ENCODE peak calls at places on chromosomes 13 and 19, in ten cellular contexts. F is cardiac muscle cell; E is CD8-positive, alpha-beta T cell; V is heart left ventricle; U is ascending aorta; N is tibial nerve; J is uterus; B is psoas muscle; G is colonic mucosa; Z is heart right ventricle. H is an unnamed sample.

GRCh38 chr13:40102854-40103253 is 447.4 kb downstream of the COG6 start:
- DNase-seq in F (no peak), E (peak; percentile 27), V (no peak), U (no peak), N (no peak), J (peak; percentile 32), B (no peak), G (no peak), Z (no peak), H (no peak)

GRCh38 chr19:2342656-2343288 is 14.3 kb downstream of the SPPL2B start:
- DNase-seq in F (no peak), E (no peak), V (no peak), U (no peak), N (no peak), J (no peak), B (no peak), G (no peak), Z (no peak), H (no peak)

GRCh38 chr13:33213024-33213795 is 72.3 kb downstream of the STARD13 start:
- DNase-seq in F (no peak), E (no peak), V (no peak), U (no peak), N (no peak), J (no peak), B (no peak), G (no peak), Z (no peak), H (no peak)

GRCh38 chr13:33110386-33110712 is 94.1 kb downstream of the KL start:
- DNase-seq in F (no peak), E (no peak), V (no peak), U (no peak), N (no peak), J (no peak), B (no peak), G (no peak), Z (no peak), H (no peak)

GRCh38 chr13:91664036-91664435 is 265.6 kb downstream of the GPC5 start:
- DNase-seq in F (no peak), E (no peak), V (no peak), U (no peak), N (no peak), J (no peak), B (no peak), G (no peak), Z (no peak), H (no peak)

GRCh38 chr13:110560606-110561334 is 752 bp downstream of the RAB20 start:
- DNase-seq in F (peak; percentile 69), E (no peak), V (peak; percentile 39), U (no peak), N (no peak), J (no peak), B (no peak), G (no peak), Z (peak; percentile 37), H (no peak)

GRCh38 chr19:43148233-43148632 is 38.1 kb downstream of the PSG5 start:
- DNase-seq in F (no peak), E (no peak), V (no peak), U (no peak), N (no peak), J (no peak), B (no peak), G (no peak), Z (no peak), H (no peak)

GRCh38 chr19:40596608-40597328 is 4.4 kb upstream of the LTBP4 start:
- DNase-seq in F (peak; percentile 84), E (no peak), V (peak; percentile 67), U (no peak), N (no peak), J (peak; percentile 78), B (peak; percentile 74), G (peak; percentile 54), Z (peak; percentile 69), H (no peak)

GRCh38 chr19:12379732-12380443 is 14.4 kb upstream of the ZNF442 start:
- DNase-seq in F (no peak), E (no peak), V (no peak), U (no peak), N (no peak), J (no peak), B (no peak), G (no peak), Z (no peak), H (no peak)

GRCh38 chr13:67574320-67575233 is 344.4 kb upstream of the PCDH9 start:
- DNase-seq in F (peak; percentile 15), E (no peak), V (no peak), U (no peak), N (no peak), J (no peak), B (no peak), G (no peak), Z (no peak), H (no peak)

GRCh38 chr19:46392252-46392801 is 21.0 kb downstream of the CCDC8 start:
- DNase-seq in F (no peak), E (no peak), V (no peak), U (no peak), N (no peak), J (no peak), B (no peak), G (no peak), Z (no peak), H (no peak)

GRCh38 chr13:83731113-83731512 is 151.2 kb downstream of the SLITRK1 start:
- DNase-seq in F (no peak), E (no peak), V (no peak), U (no peak), N (no peak), J (no peak), B (no peak), G (no peak), Z (no peak), H (no peak)

GRCh38 chr19:4052114-4052992 is 14.3 kb downstream of the ZBTB7A start:
- DNase-seq in F (no peak), E (no peak), V (peak; percentile 55), U (no peak), N (no peak), J (peak; percentile 47), B (peak; percentile 66), G (peak; percentile 90), Z (peak; percentile 56), H (no peak)

GRCh38 chr13:50798923-50799322 is 44.6 kb downstream of the DLEU7 start:
- DNase-seq in F (no peak), E (no peak), V (no peak), U (no peak), N (no peak), J (no peak), B (no peak), G (no peak), Z (no peak), H (no peak)

GRCh38 chr19:10422846-10423245 is 2.5 kb downstream of the PDE4A start:
- DNase-seq in F (no peak), E (peak; percentile 0), V (no peak), U (no peak), N (no peak), J (no peak), B (no peak), G (no peak), Z (no peak), H (no peak)

GRCh38 chr13:30216111-30216510 is 91.2 kb downstream of the KATNAL1 start:
- DNase-seq in F (no peak), E (no peak), V (no peak), U (no peak), N (no peak), J (no peak), B (no peak), G (no peak), Z (no peak), H (no peak)

GRCh38 chr13:109271991-109272454 is 514.4 kb downstream of the IRS2 start:
- DNase-seq in F (no peak), E (no peak), V (no peak), U (no peak), N (no peak), J (no peak), B (no peak), G (no peak), Z (no peak), H (no peak)

GRCh38 chr13:36966404-36966803 is 32.7 kb downstream of the ALG5 start:
- DNase-seq in F (no peak), E (no peak), V (no peak), U (no peak), N (no peak), J (no peak), B (no peak), G (no peak), Z (no peak), H (no peak)

GRCh38 chr13:73061478-73062275 is 2.9 kb downstream of the KLF5 start:
- DNase-seq in F (no peak), E (no peak), V (no peak), U (no peak), N (no peak), J (no peak), B (no peak), G (peak; percentile 60), Z (no peak), H (no peak)
- H3K4me3 ChIP-seq in F (no peak overlapping the region), E (no peak overlapping the region), V (no peak overlapping the region), U (no peak overlapping the region), N (peak overlapping the region; percentile 77), J (no peak overlapping the region), B (peak overlapping the region; percentile 76), G (peak overlapping the region; percentile 77), Z (peak overlapping the region; percentile 75), H (no peak overlapping the region)

DNA sequence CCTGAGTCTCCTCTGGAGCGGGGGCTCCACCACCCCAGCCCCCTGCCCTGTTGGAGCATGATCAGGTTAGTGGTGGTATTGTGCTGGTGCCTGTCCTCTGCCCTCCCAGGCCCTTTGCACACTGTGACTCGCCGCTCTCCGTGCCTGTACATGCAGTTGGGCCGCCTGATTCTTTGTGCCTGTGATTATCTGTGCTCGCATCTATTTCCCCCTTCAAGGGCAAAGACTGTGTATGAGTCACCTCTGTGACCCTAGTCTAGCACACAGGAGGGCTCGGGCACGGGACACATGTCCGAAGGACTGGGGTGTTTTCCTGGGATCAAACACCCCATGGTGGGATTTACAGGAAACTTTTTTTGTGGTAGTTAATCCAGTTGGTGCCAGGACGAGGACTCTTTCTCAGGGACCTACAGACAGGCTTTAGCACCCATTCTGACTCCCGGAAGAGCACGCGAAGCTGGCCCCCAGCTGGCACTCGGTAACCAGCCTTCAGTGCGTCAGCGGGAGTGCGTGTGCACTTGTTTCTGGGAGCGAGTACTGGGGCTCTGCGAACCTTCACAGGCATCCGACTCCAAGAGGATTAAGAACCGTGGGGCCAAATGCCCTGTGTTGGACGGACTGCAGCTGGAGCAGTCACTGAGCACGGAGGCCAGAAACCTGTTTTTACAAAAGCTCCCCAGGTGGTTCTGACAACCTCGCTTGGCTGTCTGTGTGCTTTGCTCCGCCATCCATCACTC is 6.7 kb downstream of the PPP1R37 start:
- DNase-seq in F (no peak), E (no peak), V (no peak), U (no peak), N (no peak), J (no peak), B (peak; percentile 36), G (no peak), Z (no peak), H (no peak)
- H3K27ac ChIP-seq in F (peak overlapping the region; percentile 30), E (no peak overlapping the region), V (peak overlapping the region; percentile 67), U (no peak overlapping the region), N (no peak overlapping the region), J (no peak overlapping the region), B (peak overlapping the region; percentile 93), G (no peak overlapping the region), Z (peak overlapping the region; percentile 60), H (peak overlapping the region; percentile 83)

GRCh38 chr13:24693862-24694471 is 13.8 kb downstream of the ATP12A start:
- DNase-seq in F (peak; percentile 86), E (no peak), V (peak; percentile 17), U (no peak), N (peak; percentile 32), J (no peak), B (no peak), G (peak; percentile 49), Z (no peak), H (no peak)
- TF ChIP-seq CTCF in F (peak; percentile 70), E (peak; percentile 54), V (peak; percentile 66), U (peak; percentile 48), N (peak; percentile 21), J (peak; percentile 45), B (peak; percentile 62), G (peak; percentile 65), Z (peak; percentile 73), H (peak; percentile 72)

GRCh38 chr13:76980075-76980718 is 11.7 kb upstream of the CLN5 start:
- DNase-seq in F (peak; percentile 86), E (peak; percentile 82), V (peak; percentile 72), U (no peak), N (peak; percentile 78), J (peak; percentile 79), B (peak; percentile 79), G (peak; percentile 82), Z (peak; percentile 87), H (peak; percentile 71)
- H3K4me3 ChIP-seq in F (peak overlapping the region; percentile 3), E (peak overlapping the region; percentile 21), V (peak overlapping the region; percentile 29), U (peak overlapping the region; percentile 31), N (peak overlapping the region; percentile 29), J (no peak overlapping the region), B (peak overlapping the region; percentile 58), G (peak overlapping the region; percentile 8), Z (peak overlapping the region; percentile 42), H (peak overlapping the region; percentile 39)

H was measured in right atrium auricular region.